ENCODE peak calls at places on chromosomes 6 and 20, in seven cellular contexts. D is AG04450, N is WTC11, B is body of pancreas, Y is RWPE1, E is progenitor cell of endocrine pancreas, R is prostate gland. F is an unnamed sample.

GRCh38 chr6:158488065-158488464 is 71.8 kb upstream of the TMEM181 start:
- DNase-seq in D (peak; percentile 88), N (no peak), B (no peak), Y (peak; percentile 87), E (no peak), R (no peak), F (peak; percentile 86)

GRCh38 chr20:40728996-40729395 is 40.0 kb upstream of the MAFB start:
- DNase-seq in D (no peak), N (no peak), B (no peak), Y (no peak), E (no peak), R (no peak), F (no peak)

GRCh38 chr6:169795196-169795595 is 43.8 kb downstream of the ERMARD start:
- DNase-seq in D (no peak), N (no peak), B (no peak), Y (no peak), E (no peak), R (no peak), F (no peak)

GRCh38 chr6:152323376-152323775 is 313.8 kb downstream of the SYNE1 start:
- DNase-seq in D (no peak), N (no peak), B (no peak), Y (no peak), E (no peak), R (no peak), F (no peak)

GRCh38 chr6:33029297-33030184 is 20.1 kb upstream of the HLA-DOA start:
- DNase-seq in D (no peak), N (no peak), B (no peak), Y (no peak), E (no peak), R (no peak), F (no peak)

GRCh38 chr6:11525468-11526155 is 11.9 kb upstream of the TMEM170B start:
- DNase-seq in D (no peak), N (no peak), B (peak; percentile 23), Y (no peak), E (no peak), R (no peak), F (peak; percentile 88)

GRCh38 chr6:109424946-109425345 is 15.5 kb downstream of the PPIL6 start:
- DNase-seq in D (no peak), N (no peak), B (no peak), Y (no peak), E (no peak), R (no peak), F (no peak)

GRCh38 chr6:96522469-96523009 is 933 bp downstream of the UFL1 start:
- DNase-seq in D (no peak), N (no peak), B (no peak), Y (no peak), E (no peak), R (no peak), F (no peak)

GRCh38 chr6:946546-946945 is 253.6 kb upstream of the EXOC2 start:
- DNase-seq in D (no peak), N (no peak), B (no peak), Y (no peak), E (no peak), R (no peak), F (no peak)

GRCh38 chr20:33431797-33432381 is 11.7 kb downstream of the SNTA1 start:
- DNase-seq in D (no peak), N (no peak), B (no peak), Y (no peak), E (no peak), R (no peak), F (no peak)

GRCh38 chr20:3227936-3228749 is 10.8 kb downstream of the SLC4A11 start:
- DNase-seq in D (no peak), N (peak; percentile 24), B (no peak), Y (no peak), E (no peak), R (no peak), F (no peak)

GRCh38 chr6:13412211-13412610 is 75.2 kb downstream of the GFOD1 start:
- DNase-seq in D (no peak), N (no peak), B (no peak), Y (no peak), E (no peak), R (no peak), F (no peak)

GRCh38 chr6:116560130-116560529 is 6.6 kb downstream of the CALHM4 start:
- DNase-seq in D (no peak), N (no peak), B (no peak), Y (no peak), E (no peak), R (no peak), F (no peak)

GRCh38 chr20:10429443-10429981 is 4.5 kb downstream of the MKKS start:
- DNase-seq in D (no peak), N (no peak), B (no peak), Y (no peak), E (no peak), R (no peak), F (no peak)

GRCh38 chr6:75642314-75642713 is 40.6 kb downstream of the SENP6 start:
- DNase-seq in D (no peak), N (no peak), B (no peak), Y (no peak), E (no peak), R (no peak), F (no peak)

GRCh38 chr20:33999025-33999629 is 5.4 kb downstream of the RALY start:
- DNase-seq in D (peak; percentile 41), N (no peak), B (no peak), Y (no peak), E (no peak), R (no peak), F (no peak)

GRCh38 chr20:43914697-43915208 is at the start of gene TOX2:
- DNase-seq in D (no peak), N (peak; percentile 62), B (peak; percentile 22), Y (peak; percentile 80), E (peak; percentile 45), R (no peak), F (peak; percentile 23)

GRCh38 chr6:140572129-140572528 is 1197.7 kb upstream of the CITED2 start:
- DNase-seq in D (peak; percentile 73), N (no peak), B (no peak), Y (peak; percentile 31), E (no peak), R (no peak), F (peak; percentile 85)

GRCh38 chr20:17928633-17929311 is 39.8 kb downstream of the SNX5 start:
- DNase-seq in D (no peak), N (no peak), B (peak; percentile 72), Y (no peak), E (no peak), R (peak; percentile 47), F (no peak)

GRCh38 chr6:4039348-4039747 is 39.6 kb downstream of the FAM217A start:
- DNase-seq in D (no peak), N (no peak), B (no peak), Y (no peak), E (no peak), R (no peak), F (no peak)

GRCh38 chr6:35730745-35731413 is 6.0 kb upstream of the ARMC12 start:
- DNase-seq in D (no peak), N (no peak), B (no peak), Y (no peak), E (no peak), R (no peak), F (no peak)

GRCh38 chr6:35729722-35730121 is 7.1 kb upstream of the ARMC12 start:
- DNase-seq in D (no peak), N (no peak), B (no peak), Y (no peak), E (no peak), R (no peak), F (no peak)

GRCh38 chr6:35733633-35734032 is 3.2 kb upstream of the ARMC12 start:
- DNase-seq in D (no peak), N (no peak), B (peak; percentile 82), Y (no peak), E (no peak), R (peak; percentile 72), F (peak; percentile 60)

GRCh38 chr6:35731414-35731735 is 5.5 kb upstream of the ARMC12 start:
- DNase-seq in D (no peak), N (peak; percentile 99), B (peak; percentile 92), Y (peak; percentile 80), E (peak; percentile 77), R (peak; percentile 93), F (peak; percentile 94)

DNA sequence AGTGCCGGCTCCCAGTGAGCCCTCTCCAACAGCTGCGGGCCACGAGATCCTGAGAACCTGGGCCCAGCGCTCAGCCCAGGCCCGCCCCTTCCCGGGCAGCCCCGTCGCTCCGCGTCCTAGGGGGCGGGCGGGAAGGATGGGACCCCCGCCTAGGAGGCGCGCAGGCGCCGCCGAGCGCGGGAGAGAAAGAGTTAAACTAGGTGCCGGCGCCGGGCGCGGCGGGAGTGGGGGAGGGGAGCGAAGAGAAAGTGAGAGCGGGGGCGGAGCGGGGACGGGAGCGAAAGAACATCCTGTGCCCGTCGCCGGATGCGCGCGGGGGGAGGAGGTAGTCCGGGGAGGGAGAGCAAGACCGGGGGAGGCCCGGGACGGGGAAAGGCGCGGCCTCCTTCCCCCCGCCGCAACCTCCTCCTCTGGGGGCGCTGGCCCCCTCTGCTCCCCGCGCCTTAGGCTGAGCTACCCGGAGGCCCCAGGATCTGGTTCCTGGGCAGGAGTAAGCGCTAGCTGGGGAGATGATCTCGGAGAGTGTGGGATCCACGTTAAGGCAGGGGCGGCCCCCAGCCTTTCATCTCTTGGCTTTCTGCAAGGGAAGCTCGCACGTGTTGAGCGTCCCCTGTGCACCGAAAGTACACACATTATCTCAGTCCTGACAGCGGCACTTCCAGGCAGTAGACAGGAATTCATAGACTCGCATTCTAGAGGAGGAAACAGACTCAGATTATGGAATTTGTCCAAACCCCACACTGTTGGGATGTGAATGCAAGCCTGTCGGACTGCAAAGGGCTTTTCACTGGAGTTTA is 4.9 kb upstream of the ARMC12 start:
- DNase-seq in D (peak; percentile 45), N (peak; percentile 94), B (peak; percentile 98), Y (peak; percentile 93), E (peak; percentile 68), R (peak; percentile 98), F (peak; percentile 97)
- TF ChIP-seq CTCF in D (no peak), N (no peak), B (no peak), Y (peak; percentile 13), E (peak; percentile 35), R (no peak), F (no peak)

GRCh38 chr6:112947507-112947906 is 600.4 kb downstream of the RFPL4B start:
- DNase-seq in D (no peak), N (no peak), B (no peak), Y (no peak), E (no peak), R (no peak), F (no peak)
- TF ChIP-seq CTCF in D (no peak), N (no peak), B (no peak), Y (no peak), E (no peak), R (no peak), F (no peak)

GRCh38 chr20:50050660-50051308 is 62.2 kb downstream of the UBE2V1 start:
- DNase-seq in D (no peak), N (no peak), B (no peak), Y (no peak), E (no peak), R (no peak), F (peak; percentile 84)
- TF ChIP-seq CTCF in D (no peak), N (no peak), B (no peak), Y (no peak), E (no peak), R (no peak), F (no peak)

DNA sequence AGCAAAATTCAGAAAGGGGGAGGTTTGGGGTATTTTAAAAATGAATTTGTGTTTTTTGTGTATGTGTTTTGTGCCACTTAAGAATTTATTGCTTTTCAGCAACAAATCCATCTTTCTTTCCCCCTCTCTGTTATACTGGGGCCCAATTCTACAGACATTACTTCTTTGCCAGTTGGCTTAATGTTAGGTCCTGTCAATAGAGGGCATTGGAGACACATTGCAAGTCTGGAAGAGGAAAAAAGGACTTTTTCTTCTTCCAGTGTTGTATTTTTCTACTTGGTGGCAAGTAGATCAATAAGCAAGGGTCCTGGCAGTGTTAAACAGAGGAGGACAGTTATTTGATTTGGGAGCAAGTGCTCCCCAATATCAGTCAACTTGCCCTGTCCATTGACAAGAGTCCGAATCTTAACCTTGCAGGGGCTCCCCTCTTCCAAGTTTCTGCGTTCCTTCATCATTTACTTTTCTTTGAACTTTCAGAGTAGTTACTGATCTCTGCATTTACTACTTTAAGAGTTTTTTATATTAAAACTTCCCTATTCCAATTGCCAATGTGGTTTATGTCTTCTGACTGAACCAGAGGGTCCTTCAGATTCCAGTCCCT is 23.4 kb downstream of the SCML4 start:
- DNase-seq in D (no peak), N (no peak), B (no peak), Y (peak; percentile 41), E (no peak), R (no peak), F (peak; percentile 27)
- TF ChIP-seq CTCF in D (peak; percentile 29), N (no peak), B (peak; percentile 25), Y (no peak), E (peak; percentile 42), R (no peak), F (peak; percentile 46)